ENCODE peak calls at places on chromosomes 4 and X, in nine cellular contexts. H is lower leg skin; F is HFF-Myc; R is brain microvascular endothelial cell; L is naive thymus-derived CD4-positive, alpha-beta T cell; W is right cardiac atrium; Q is endodermal cell; O is GM23338; J is CD4-positive, CD25-positive, alpha-beta regulatory T cell. S is an unnamed sample.

GRCh38 chr4:24915121-24915922 is 2.5 kb upstream of the CCDC149 start:
- DNase-seq in H (no peak), F (no peak), R (no peak), L (no peak), W (no peak), Q (peak; percentile 70), O (peak; percentile 61), J (no peak), S (no peak)

GRCh38 chr4:140837742-140838141 is 81.6 kb upstream of the TBC1D9 start:
- DNase-seq in H (no peak), F (no peak), R (no peak), L (no peak), W (no peak), Q (no peak), O (no peak), J (no peak), S (no peak)

GRCh38 chrX:150897371-150898319 is 823 bp downstream of the CD99L2 start:
- DNase-seq in H (peak; percentile 19), F (no peak), R (no peak), L (peak; percentile 30), W (no peak), Q (peak; percentile 74), O (peak; percentile 57), J (peak; percentile 32), S (no peak)

GRCh38 chr4:7784131-7784870 is 155.4 kb downstream of the AFAP1 start:
- DNase-seq in H (no peak), F (no peak), R (no peak), L (no peak), W (no peak), Q (no peak), O (no peak), J (no peak), S (no peak)

GRCh38 chr4:129550281-129550785 is 454.4 kb downstream of the C4orf33 start:
- DNase-seq in H (no peak), F (no peak), R (no peak), L (no peak), W (no peak), Q (no peak), O (no peak), J (no peak), S (no peak)

GRCh38 chr4:10115657-10116624 is 658 bp downstream of the WDR1 start:
- DNase-seq in H (no peak), F (no peak), R (no peak), L (peak; percentile 73), W (peak; percentile 67), Q (peak; percentile 88), O (peak; percentile 72), J (peak; percentile 75), S (peak; percentile 30)

GRCh38 chr4:81684357-81684756 is 212.7 kb upstream of the RASGEF1B start:
- DNase-seq in H (no peak), F (no peak), R (no peak), L (no peak), W (no peak), Q (no peak), O (no peak), J (no peak), S (peak; percentile 2)

GRCh38 chr4:108762559-108763225 is at the start of gene ETNPPL:
- DNase-seq in H (no peak), F (no peak), R (no peak), L (peak; percentile 38), W (peak; percentile 32), Q (peak; percentile 91), O (peak; percentile 88), J (peak; percentile 4), S (no peak)

GRCh38 chr4:41882622-41883347 is 52.4 kb upstream of the TMEM33 start:
- DNase-seq in H (no peak), F (no peak), R (peak; percentile 25), L (peak; percentile 40), W (no peak), Q (peak; percentile 80), O (peak; percentile 57), J (peak; percentile 40), S (no peak)

GRCh38 chr4:4386296-4386735 is 586 bp upstream of the NSG1 start:
- DNase-seq in H (no peak), F (no peak), R (no peak), L (peak; percentile 26), W (no peak), Q (peak; percentile 76), O (peak; percentile 76), J (no peak), S (no peak)

GRCh38 chr4:161336016-161336415 is 827.8 kb downstream of the FSTL5 start:
- DNase-seq in H (no peak), F (peak; percentile 17), R (no peak), L (no peak), W (no peak), Q (no peak), O (no peak), J (no peak), S (no peak)

GRCh38 chrX:105117621-105118020 is 102.9 kb downstream of the TEX13A start:
- DNase-seq in H (no peak), F (no peak), R (no peak), L (no peak), W (no peak), Q (no peak), O (no peak), J (no peak), S (no peak)

GRCh38 chrX:20740443-20740842 is 473.7 kb upstream of the RPS6KA3 start:
- DNase-seq in H (no peak), F (no peak), R (no peak), L (no peak), W (no peak), Q (peak; percentile 49), O (peak; percentile 33), J (no peak), S (no peak)

GRCh38 chr4:127533028-127533700 is 99.6 kb upstream of the INTU start:
- DNase-seq in H (peak; percentile 47), F (no peak), R (no peak), L (no peak), W (peak; percentile 79), Q (no peak), O (no peak), J (no peak), S (peak; percentile 67)

GRCh38 chr4:56106180-56106579 is 157.4 kb downstream of the CEP135 start:
- DNase-seq in H (no peak), F (no peak), R (no peak), L (no peak), W (no peak), Q (no peak), O (no peak), J (no peak), S (no peak)

GRCh38 chr4:7160951-7161440 is 31.3 kb upstream of the SORCS2 start:
- DNase-seq in H (no peak), F (no peak), R (no peak), L (no peak), W (no peak), Q (peak; percentile 35), O (no peak), J (no peak), S (no peak)

GRCh38 chr4:71130827-71131603 is 137.6 kb downstream of the DCK start:
- DNase-seq in H (no peak), F (peak; percentile 15), R (peak; percentile 72), L (no peak), W (no peak), Q (no peak), O (peak; percentile 21), J (no peak), S (no peak)

GRCh38 chr4:27278615-27279014 is 418.0 kb downstream of the STIM2 start:
- DNase-seq in H (no peak), F (peak; percentile 1), R (peak; percentile 1), L (no peak), W (no peak), Q (peak; percentile 89), O (peak; percentile 83), J (no peak), S (peak; percentile 10)

GRCh38 chr4:136637071-136637777 is 895.1 kb downstream of the PCDH18 start:
- DNase-seq in H (no peak), F (no peak), R (peak; percentile 18), L (no peak), W (no peak), Q (peak; percentile 86), O (peak; percentile 83), J (no peak), S (no peak)

GRCh38 chr4:113531572-113531971 is 230.0 kb downstream of the CAMK2D start:
- DNase-seq in H (no peak), F (no peak), R (no peak), L (no peak), W (no peak), Q (no peak), O (no peak), J (no peak), S (no peak)

GRCh38 chrX:154481195-154481594 is 2.1 kb upstream of the LAGE3 start:
- DNase-seq in H (no peak), F (no peak), R (no peak), L (no peak), W (no peak), Q (no peak), O (no peak), J (no peak), S (no peak)

GRCh38 chr4:138235419-138235952 is 6.7 kb downstream of the SLC7A11 start:
- DNase-seq in H (no peak), F (peak; percentile 72), R (peak; percentile 55), L (no peak), W (no peak), Q (no peak), O (no peak), J (no peak), S (peak; percentile 56)
- H3K4me3 ChIP-seq in H (no peak overlapping the region), F (no peak overlapping the region), R (no peak overlapping the region), L (no peak overlapping the region), W (no peak overlapping the region), Q (no peak overlapping the region), O (no peak overlapping the region), J (no peak overlapping the region), S (no peak overlapping the region)

GRCh38 chrX:29478336-29479069 is 736.9 kb upstream of the MAGEB2 start:
- DNase-seq in H (no peak), F (peak; percentile 4), R (peak; percentile 1), L (no peak), W (peak; percentile 10), Q (peak; percentile 66), O (peak; percentile 60), J (no peak), S (no peak)

GRCh38 chrX:29477878-29478277 is 737.5 kb upstream of the MAGEB2 start:
- DNase-seq in H (no peak), F (no peak), R (no peak), L (no peak), W (no peak), Q (no peak), O (no peak), J (no peak), S (no peak)
- H3K4me3 ChIP-seq in H (no peak overlapping the region), F (no peak overlapping the region), R (no peak overlapping the region), L (no peak overlapping the region), W (no peak overlapping the region), Q (no peak overlapping the region), O (no peak overlapping the region), J (no peak overlapping the region), S (no peak overlapping the region)

DNA sequence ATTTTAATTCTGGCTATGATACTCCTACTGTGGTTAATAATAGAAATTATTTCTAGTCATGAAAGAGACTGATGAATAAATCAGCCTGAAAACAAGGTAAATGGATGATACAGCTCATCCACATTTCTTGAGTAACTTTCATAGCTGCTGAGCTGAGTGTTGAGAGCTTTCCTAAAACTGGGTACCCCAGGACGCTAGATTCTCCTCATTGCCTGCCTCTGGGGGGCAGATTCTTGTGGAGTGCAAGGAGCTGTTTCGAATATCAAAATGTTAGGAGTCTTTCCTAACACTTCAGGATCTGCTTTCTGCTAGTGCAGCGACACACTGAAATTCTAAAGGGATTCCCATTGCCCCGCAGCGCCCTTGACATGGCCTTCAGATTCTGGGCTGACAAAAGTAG is 2.1 kb downstream of the MND1 start:
- DNase-seq in H (no peak), F (no peak), R (no peak), L (no peak), W (no peak), Q (peak; percentile 57), O (peak; percentile 60), J (no peak), S (no peak)
- H3K4me3 ChIP-seq in H (no peak overlapping the region), F (peak overlapping the region; percentile 84), R (no peak overlapping the region), L (no peak overlapping the region), W (no peak overlapping the region), Q (peak overlapping the region; percentile 95), O (peak overlapping the region; percentile 65), J (no peak overlapping the region), S (no peak overlapping the region)

GRCh38 chrX:129981752-129982299 is 609 bp upstream of the BCORL1 start:
- DNase-seq in H (no peak), F (no peak), R (no peak), L (no peak), W (peak; percentile 13), Q (no peak), O (no peak), J (no peak), S (no peak)
- H3K4me3 ChIP-seq in H (no peak overlapping the region), F (no peak overlapping the region), R (peak overlapping the region; percentile 55), L (peak overlapping the region; percentile 61), W (peak overlapping the region; percentile 63), Q (peak overlapping the region; percentile 78), O (peak overlapping the region; percentile 41), J (peak overlapping the region; percentile 37), S (peak overlapping the region; percentile 44)

S was measured in LNCaP clone FGC.